ENCODE peak calls at places on chromosomes 6 and 20, in five cellular contexts. One of them, this sample, is unnamed.

GRCh38 chr6:166520905-166521834 is 65.3 kb downstream of the RAMACL start:
- DNase-seq in GM23248: peak; percentile 29
- DNase-seq in left cardiac atrium: no peak
- DNase-seq in fibroblast of gingiva: no peak
- DNase-seq in activated CD4-positive, CD25-positive, alpha-beta regulatory T cell: no peak
- DNase-seq in this sample: no peak

GRCh38 chr20:7775072-7775471 is 165.2 kb downstream of the HAO1 start:
- DNase-seq in GM23248: peak; percentile 40
- DNase-seq in left cardiac atrium: no peak
- DNase-seq in fibroblast of gingiva: peak; percentile 94
- DNase-seq in activated CD4-positive, CD25-positive, alpha-beta regulatory T cell: no peak
- DNase-seq in this sample: no peak

GRCh38 chr6:14401181-14401745 is 283.7 kb downstream of the CD83 start:
- DNase-seq in GM23248: no peak
- DNase-seq in left cardiac atrium: no peak
- DNase-seq in fibroblast of gingiva: no peak
- DNase-seq in activated CD4-positive, CD25-positive, alpha-beta regulatory T cell: no peak
- DNase-seq in this sample: no peak

GRCh38 chr6:163010145-163010544 is 282.4 kb downstream of the PACRG start:
- DNase-seq in GM23248: no peak
- DNase-seq in left cardiac atrium: no peak
- DNase-seq in fibroblast of gingiva: no peak
- DNase-seq in activated CD4-positive, CD25-positive, alpha-beta regulatory T cell: no peak
- DNase-seq in this sample: no peak

GRCh38 chr20:3010985-3011723 is 32.3 kb upstream of the GNRH2 start:
- DNase-seq in GM23248: peak; percentile 72
- DNase-seq in left cardiac atrium: no peak
- DNase-seq in fibroblast of gingiva: no peak
- DNase-seq in activated CD4-positive, CD25-positive, alpha-beta regulatory T cell: no peak
- DNase-seq in this sample: no peak

GRCh38 chr6:136011475-136011874 is 160.0 kb downstream of the PDE7B start:
- DNase-seq in GM23248: peak; percentile 32
- DNase-seq in left cardiac atrium: no peak
- DNase-seq in fibroblast of gingiva: peak; percentile 80
- DNase-seq in activated CD4-positive, CD25-positive, alpha-beta regulatory T cell: no peak
- DNase-seq in this sample: no peak

GRCh38 chr6:157304840-157305675 is 18.3 kb downstream of the TMEM242 start:
- DNase-seq in GM23248: peak; percentile 37
- DNase-seq in left cardiac atrium: no peak
- DNase-seq in fibroblast of gingiva: peak; percentile 73
- DNase-seq in activated CD4-positive, CD25-positive, alpha-beta regulatory T cell: no peak
- DNase-seq in this sample: no peak

GRCh38 chr20:49631074-49631716 is 63.3 kb upstream of the PTGIS start:
- DNase-seq in GM23248: no peak
- DNase-seq in left cardiac atrium: no peak
- DNase-seq in fibroblast of gingiva: no peak
- DNase-seq in activated CD4-positive, CD25-positive, alpha-beta regulatory T cell: no peak
- DNase-seq in this sample: no peak

GRCh38 chr6:26477431-26477830 is 19.7 kb downstream of the BTN2A1 start:
- DNase-seq in GM23248: no peak
- DNase-seq in left cardiac atrium: peak; percentile 36
- DNase-seq in fibroblast of gingiva: no peak
- DNase-seq in activated CD4-positive, CD25-positive, alpha-beta regulatory T cell: no peak
- DNase-seq in this sample: no peak

GRCh38 chr20:10550204-10551118 is 115.4 kb downstream of the SLX4IP start:
- DNase-seq in GM23248: no peak
- DNase-seq in left cardiac atrium: no peak
- DNase-seq in fibroblast of gingiva: no peak
- DNase-seq in activated CD4-positive, CD25-positive, alpha-beta regulatory T cell: no peak
- DNase-seq in this sample: no peak

GRCh38 chr6:2861071-2861821 is 19.6 kb upstream of the SERPINB1 start:
- DNase-seq in GM23248: no peak
- DNase-seq in left cardiac atrium: no peak
- DNase-seq in fibroblast of gingiva: no peak
- DNase-seq in activated CD4-positive, CD25-positive, alpha-beta regulatory T cell: no peak
- DNase-seq in this sample: no peak

GRCh38 chr6:169014681-169015080 is 239.0 kb downstream of the THBS2 start:
- DNase-seq in GM23248: no peak
- DNase-seq in left cardiac atrium: no peak
- DNase-seq in fibroblast of gingiva: no peak
- DNase-seq in activated CD4-positive, CD25-positive, alpha-beta regulatory T cell: no peak
- DNase-seq in this sample: no peak

GRCh38 chr20:40304119-40304518 is 384.9 kb downstream of the MAFB start:
- DNase-seq in GM23248: no peak
- DNase-seq in left cardiac atrium: no peak
- DNase-seq in fibroblast of gingiva: no peak
- DNase-seq in activated CD4-positive, CD25-positive, alpha-beta regulatory T cell: no peak
- DNase-seq in this sample: no peak

GRCh38 chr6:157770946-157771345 is 52.1 kb upstream of the SNX9 start:
- DNase-seq in GM23248: peak; percentile 78
- DNase-seq in left cardiac atrium: no peak
- DNase-seq in fibroblast of gingiva: peak; percentile 56
- DNase-seq in activated CD4-positive, CD25-positive, alpha-beta regulatory T cell: no peak
- DNase-seq in this sample: no peak

GRCh38 chr6:110037726-110038295 is 59.7 kb downstream of the GPR6 start:
- DNase-seq in GM23248: peak; percentile 20
- DNase-seq in left cardiac atrium: no peak
- DNase-seq in fibroblast of gingiva: no peak
- DNase-seq in activated CD4-positive, CD25-positive, alpha-beta regulatory T cell: no peak
- DNase-seq in this sample: no peak

GRCh38 chr6:75065524-75065923 is 140.3 kb downstream of the COL12A1 start:
- DNase-seq in GM23248: peak; percentile 43
- DNase-seq in left cardiac atrium: no peak
- DNase-seq in fibroblast of gingiva: no peak
- DNase-seq in activated CD4-positive, CD25-positive, alpha-beta regulatory T cell: no peak
- DNase-seq in this sample: no peak

GRCh38 chr20:53493201-53493908 is 100.3 kb downstream of the ZNF217 start:
- DNase-seq in GM23248: peak; percentile 69
- DNase-seq in left cardiac atrium: no peak
- DNase-seq in fibroblast of gingiva: peak; percentile 26
- DNase-seq in activated CD4-positive, CD25-positive, alpha-beta regulatory T cell: no peak
- DNase-seq in this sample: no peak

GRCh38 chr20:44664127-44664526 is 12.6 kb upstream of the ADA start:
- DNase-seq in GM23248: no peak
- DNase-seq in left cardiac atrium: no peak
- DNase-seq in fibroblast of gingiva: no peak
- DNase-seq in activated CD4-positive, CD25-positive, alpha-beta regulatory T cell: no peak
- DNase-seq in this sample: no peak

GRCh38 chr6:65538644-65539043 is 168.4 kb downstream of the EYS start:
- DNase-seq in GM23248: no peak
- DNase-seq in left cardiac atrium: no peak
- DNase-seq in fibroblast of gingiva: no peak
- DNase-seq in activated CD4-positive, CD25-positive, alpha-beta regulatory T cell: no peak
- DNase-seq in this sample: no peak

GRCh38 chr6:156163311-156163710 is 613.9 kb upstream of the ARID1B start:
- DNase-seq in GM23248: no peak
- DNase-seq in left cardiac atrium: no peak
- DNase-seq in fibroblast of gingiva: no peak
- DNase-seq in activated CD4-positive, CD25-positive, alpha-beta regulatory T cell: no peak
- DNase-seq in this sample: no peak

GRCh38 chr6:41355952-41356351 is 20.5 kb downstream of the NCR2 start:
- DNase-seq in GM23248: no peak
- DNase-seq in left cardiac atrium: no peak
- DNase-seq in fibroblast of gingiva: no peak
- DNase-seq in activated CD4-positive, CD25-positive, alpha-beta regulatory T cell: no peak
- DNase-seq in this sample: no peak

GRCh38 chr20:54292186-54292585 is 84.3 kb downstream of the PFDN4 start:
- DNase-seq in GM23248: peak; percentile 38
- DNase-seq in left cardiac atrium: no peak
- DNase-seq in fibroblast of gingiva: no peak
- DNase-seq in activated CD4-positive, CD25-positive, alpha-beta regulatory T cell: no peak
- DNase-seq in this sample: no peak

GRCh38 chr6:13447949-13448724 is 39.3 kb downstream of the GFOD1 start:
- DNase-seq in GM23248: no peak
- DNase-seq in left cardiac atrium: no peak
- DNase-seq in fibroblast of gingiva: no peak
- DNase-seq in activated CD4-positive, CD25-positive, alpha-beta regulatory T cell: no peak
- DNase-seq in this sample: no peak

GRCh38 chr6:153613719-153614455 is 425.2 kb upstream of the OPRM1 start:
- DNase-seq in GM23248: no peak
- DNase-seq in left cardiac atrium: no peak
- DNase-seq in fibroblast of gingiva: no peak
- DNase-seq in activated CD4-positive, CD25-positive, alpha-beta regulatory T cell: no peak
- DNase-seq in this sample: no peak

GRCh38 chr20:36988494-36988966 is 37.0 kb upstream of the SAMHD1 start:
- DNase-seq in GM23248: peak; percentile 28
- DNase-seq in left cardiac atrium: no peak
- DNase-seq in fibroblast of gingiva: no peak
- DNase-seq in activated CD4-positive, CD25-positive, alpha-beta regulatory T cell: no peak
- DNase-seq in this sample: no peak

This sample was measured in head of caudate nucleus.